ENCODE peak calls at places on chromosomes 5 and 9, in four cellular contexts. R is tibial artery, L is PC-3, E is coronary artery. M is an unnamed sample.

GRCh38 chr9:750264-750967 is 91.1 kb upstream of the DMRT1 start:
- DNase-seq in R (peak), E (no peak), L (no peak), M (peak)

GRCh38 chr5:145347026-145347616 is 488.0 kb downstream of the PRELID2 start:
- DNase-seq in R (no peak), L (peak), E (no peak), M (no peak)

GRCh38 chr5:143494162-143494561 is 90.7 kb upstream of the NR3C1 start:
- DNase-seq in R (no peak), E (no peak), L (peak), M (no peak)

GRCh38 chr5:73770601-73771025 is 144.6 kb downstream of the ARHGEF28 start:
- DNase-seq in E (no peak), L (peak), R (no peak), M (no peak)

GRCh38 chr5:138490648-138491283 is 25.5 kb downstream of the EGR1 start:
- DNase-seq in L (no peak), R (no peak), E (no peak), M (no peak)

GRCh38 chr5:31941356-31941755 is 232.8 kb downstream of the GOLPH3 start:
- DNase-seq in L (no peak), R (no peak), E (no peak), M (no peak)

GRCh38 chr5:148569948-148570347 is 84.4 kb downstream of the HTR4 start:
- DNase-seq in L (peak), E (no peak), R (no peak), M (no peak)

GRCh38 chr9:4315582-4316215 is 15.8 kb upstream of the GLIS3 start:
- DNase-seq in E (no peak), R (peak), L (peak), M (peak)

GRCh38 chr5:141359790-141360426 is at the start of gene PCDHGB2:
- DNase-seq in R (no peak), E (no peak), L (peak), M (no peak)

GRCh38 chr9:134621558-134622110 is 20.0 kb upstream of the COL5A1 start:
- DNase-seq in R (peak), E (no peak), L (no peak), M (no peak)

GRCh38 chr9:72753261-72753893 is 199.5 kb downstream of the ALDH1A1 start:
- DNase-seq in L (peak), E (no peak), R (no peak), M (no peak)

GRCh38 chr9:105341784-105342183 is 97.3 kb downstream of the SLC44A1 start:
- DNase-seq in L (no peak), E (no peak), R (no peak), M (no peak)

DNA sequence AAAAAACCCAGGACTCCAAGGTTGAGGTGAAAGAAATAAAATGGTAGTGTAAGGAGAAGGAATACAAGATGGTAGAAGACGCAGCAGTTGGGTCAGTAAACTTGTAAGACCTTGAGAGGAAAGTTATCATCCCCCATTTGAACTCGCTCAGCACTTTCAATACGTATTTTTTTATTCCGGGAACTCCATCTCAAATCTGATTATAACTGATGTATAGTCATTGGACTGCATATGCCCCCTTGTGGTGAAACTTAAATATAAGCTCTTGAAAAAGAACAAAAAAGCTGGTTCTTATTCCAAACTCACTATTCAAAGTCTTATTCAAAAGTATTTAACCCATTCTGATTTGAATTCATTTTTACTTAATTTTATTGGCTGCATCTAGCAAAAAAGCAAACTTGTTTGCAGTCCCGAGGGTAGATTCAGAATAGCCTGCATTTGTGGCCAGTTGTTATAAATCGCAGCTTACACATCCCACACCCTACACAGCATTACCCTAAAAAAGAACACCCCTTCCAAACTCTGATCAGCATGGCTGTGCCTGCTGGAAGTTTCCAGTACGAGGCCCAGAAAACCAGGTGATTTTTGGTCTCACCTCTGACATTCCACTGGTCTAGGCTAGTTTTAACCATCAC is 118.0 kb downstream of the ESM1 start:
- DNase-seq in L (peak), E (no peak), R (no peak), M (no peak)
- H3K4me3 ChIP-seq in L (peak), E (peak), R (peak), M (no peak)

GRCh38 chr5:45696206-45696836 is at the start of gene HCN1:
- DNase-seq in R (peak), L (no peak), E (no peak), M (peak)
- H3K4me3 ChIP-seq in R (peak), L (no peak), E (peak), M (no peak)

DNA sequence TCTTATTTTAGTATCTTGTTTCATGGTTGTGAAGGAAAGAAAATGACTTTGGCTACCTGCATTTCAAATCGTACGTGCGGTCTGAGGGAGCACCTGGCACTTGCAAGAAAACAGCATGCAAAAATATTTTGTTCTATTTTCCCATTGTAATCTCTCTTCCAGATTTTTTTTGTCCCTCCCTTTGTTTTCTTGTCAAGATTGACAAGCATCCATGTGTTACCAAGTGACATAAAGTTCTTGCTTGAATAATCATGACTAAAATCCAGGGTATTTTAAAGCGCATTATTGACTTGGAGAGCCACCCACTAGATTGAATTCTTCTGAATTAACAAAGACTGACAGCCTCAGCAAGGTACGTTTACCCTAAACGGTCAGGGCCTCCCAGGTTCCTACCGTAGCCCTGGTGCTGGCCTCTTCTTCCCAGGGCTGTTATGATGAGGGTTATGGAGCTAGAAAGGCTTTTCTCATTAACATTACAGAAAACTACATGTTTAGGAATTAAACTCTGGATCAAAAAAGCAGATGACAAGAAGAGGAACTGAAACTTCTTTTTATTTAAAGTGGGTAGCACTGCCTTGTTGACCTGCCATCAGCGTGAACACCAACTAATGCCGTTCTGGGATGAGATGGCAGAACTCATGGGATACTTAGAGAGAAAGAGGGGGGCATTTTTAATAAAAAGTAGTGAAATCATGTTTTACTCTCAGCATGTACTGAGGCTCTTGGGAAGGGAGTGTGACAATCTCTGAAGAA is 297.1 kb downstream of the EFNA5 start:
- DNase-seq in L (no peak), R (no peak), E (no peak), M (no peak)
- H3K4me3 ChIP-seq in L (no peak), R (no peak), E (no peak), M (no peak)

GRCh38 chr5:135133181-135133580 is 99.2 kb upstream of the PITX1 start:
- DNase-seq in L (no peak), E (no peak), R (no peak), M (no peak)
- H3K4me3 ChIP-seq in L (no peak), E (no peak), R (no peak), M (no peak)

DNA sequence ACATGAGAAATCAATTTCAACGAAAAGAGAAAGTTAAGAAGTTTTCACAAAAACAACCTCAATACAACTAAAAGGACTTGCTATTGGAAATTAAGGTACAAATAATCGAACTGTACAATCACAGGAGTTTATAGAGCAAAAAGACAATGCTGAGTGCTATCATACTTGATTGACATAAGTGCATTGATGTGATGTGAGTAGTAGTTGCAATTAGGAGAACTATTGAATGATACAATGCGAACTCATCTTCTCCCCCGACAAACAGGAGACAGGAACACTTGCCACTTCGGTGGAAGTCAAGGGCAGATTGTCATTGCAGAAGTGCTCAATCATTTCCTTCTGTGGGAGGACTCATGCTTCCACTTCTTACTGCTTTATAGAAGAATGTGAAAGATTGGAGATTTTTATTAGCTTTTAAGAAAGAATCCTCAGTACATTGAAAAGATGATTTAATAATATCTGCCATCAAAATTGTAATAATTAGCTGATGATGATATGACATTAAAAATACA is 276.6 kb upstream of the MPDZ start:
- DNase-seq in L (no peak), R (no peak), E (no peak), M (no peak)
- H3K4me3 ChIP-seq in L (no peak), R (no peak), E (no peak), M (no peak)

DNA sequence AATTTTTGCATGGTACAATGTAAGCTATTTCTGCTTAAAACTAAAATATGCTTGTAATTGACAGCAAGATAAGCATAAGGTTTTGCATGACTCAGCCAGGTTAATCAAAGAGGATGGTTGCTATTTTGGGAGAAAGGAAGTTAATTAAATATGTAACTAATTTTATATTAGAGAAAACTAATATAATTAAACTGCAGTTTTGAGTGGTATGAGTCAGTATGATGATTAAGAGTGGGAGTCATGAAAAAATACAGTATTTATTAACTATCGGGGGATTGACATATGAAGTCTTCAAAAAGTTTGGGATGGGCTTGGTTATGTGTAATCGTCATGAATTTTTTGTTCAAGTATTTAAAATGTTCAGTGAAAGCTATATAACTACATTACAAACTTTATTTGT is 54.0 kb upstream of the CDK20 start:
- DNase-seq in L (no peak), R (no peak), E (no peak), M (no peak)
- H3K4me3 ChIP-seq in L (no peak), R (no peak), E (no peak), M (no peak)